ENCODE peak calls at places on chromosomes 4 and X, in seven cellular contexts. One of them, this sample, is unnamed.

GRCh38 chr4:118102195-118102594 is 67.9 kb downstream of the NDST3 start:
- DNase-seq in SK-N-SH: no peak
- DNase-seq in neural progenitor cell: no peak
- DNase-seq in PC-3: no peak
- DNase-seq in hepatocyte: no peak
- DNase-seq in GM23248: no peak
- DNase-seq in HCT116: no peak
- DNase-seq in this sample: no peak

GRCh38 chrX:152601848-152602616 is 35.7 kb upstream of the GABRQ start:
- DNase-seq in SK-N-SH: peak
- DNase-seq in neural progenitor cell: peak
- DNase-seq in PC-3: peak
- DNase-seq in hepatocyte: no peak
- DNase-seq in GM23248: peak
- DNase-seq in HCT116: peak
- DNase-seq in this sample: peak

GRCh38 chr4:139144161-139144859 is 32.7 kb downstream of the ELF2 start:
- DNase-seq in SK-N-SH: no peak
- DNase-seq in neural progenitor cell: peak
- DNase-seq in PC-3: peak
- DNase-seq in hepatocyte: peak
- DNase-seq in GM23248: peak
- DNase-seq in HCT116: no peak
- DNase-seq in this sample: peak

GRCh38 chr4:95929448-95930064 is 89.7 kb downstream of the PDHA2 start:
- DNase-seq in SK-N-SH: no peak
- DNase-seq in neural progenitor cell: peak
- DNase-seq in PC-3: peak
- DNase-seq in hepatocyte: no peak
- DNase-seq in GM23248: no peak
- DNase-seq in HCT116: peak
- DNase-seq in this sample: peak

GRCh38 chr4:75557696-75558095 is 1.8 kb downstream of the ODAPH start:
- DNase-seq in SK-N-SH: no peak
- DNase-seq in neural progenitor cell: no peak
- DNase-seq in PC-3: no peak
- DNase-seq in hepatocyte: no peak
- DNase-seq in GM23248: no peak
- DNase-seq in HCT116: no peak
- DNase-seq in this sample: no peak

GRCh38 chr4:47933798-47934197 is 19.4 kb upstream of the NFXL1 start:
- DNase-seq in SK-N-SH: peak
- DNase-seq in neural progenitor cell: peak
- DNase-seq in PC-3: peak
- DNase-seq in hepatocyte: peak
- DNase-seq in GM23248: peak
- DNase-seq in HCT116: no peak
- DNase-seq in this sample: peak

GRCh38 chr4:139902328-139903217 is 237.0 kb downstream of the MGST2 start:
- DNase-seq in SK-N-SH: peak
- DNase-seq in neural progenitor cell: no peak
- DNase-seq in PC-3: peak
- DNase-seq in hepatocyte: no peak
- DNase-seq in GM23248: peak
- DNase-seq in HCT116: no peak
- DNase-seq in this sample: no peak

GRCh38 chrX:101206471-101206870 is 13.1 kb upstream of the DRP2 start:
- DNase-seq in SK-N-SH: peak
- DNase-seq in neural progenitor cell: peak
- DNase-seq in PC-3: peak
- DNase-seq in hepatocyte: peak
- DNase-seq in GM23248: peak
- DNase-seq in HCT116: peak
- DNase-seq in this sample: peak

GRCh38 chrX:47458528-47458927 is 24.5 kb downstream of the ZNF41 start:
- DNase-seq in SK-N-SH: no peak
- DNase-seq in neural progenitor cell: no peak
- DNase-seq in PC-3: no peak
- DNase-seq in hepatocyte: no peak
- DNase-seq in GM23248: no peak
- DNase-seq in HCT116: no peak
- DNase-seq in this sample: no peak

GRCh38 chr4:139319571-139319970 is 17.3 kb upstream of the NDUFC1 start:
- DNase-seq in SK-N-SH: no peak
- DNase-seq in neural progenitor cell: no peak
- DNase-seq in PC-3: no peak
- DNase-seq in hepatocyte: no peak
- DNase-seq in GM23248: no peak
- DNase-seq in HCT116: no peak
- DNase-seq in this sample: no peak

GRCh38 chrX:69130448-69130847 is 34.8 kb downstream of the PJA1 start:
- DNase-seq in SK-N-SH: no peak
- DNase-seq in neural progenitor cell: no peak
- DNase-seq in PC-3: no peak
- DNase-seq in hepatocyte: no peak
- DNase-seq in GM23248: no peak
- DNase-seq in HCT116: no peak
- DNase-seq in this sample: no peak
- TF ChIP-seq EZH2phosphoT487 in SK-N-SH: no peak
- TF ChIP-seq EZH2phosphoT487 in neural progenitor cell: no peak
- TF ChIP-seq EZH2phosphoT487 in PC-3: no peak
- TF ChIP-seq EZH2phosphoT487 in hepatocyte: no peak
- TF ChIP-seq EZH2phosphoT487 in GM23248: no peak
- TF ChIP-seq EZH2phosphoT487 in HCT116: no peak
- TF ChIP-seq EZH2phosphoT487 in this sample: no peak

DNA sequence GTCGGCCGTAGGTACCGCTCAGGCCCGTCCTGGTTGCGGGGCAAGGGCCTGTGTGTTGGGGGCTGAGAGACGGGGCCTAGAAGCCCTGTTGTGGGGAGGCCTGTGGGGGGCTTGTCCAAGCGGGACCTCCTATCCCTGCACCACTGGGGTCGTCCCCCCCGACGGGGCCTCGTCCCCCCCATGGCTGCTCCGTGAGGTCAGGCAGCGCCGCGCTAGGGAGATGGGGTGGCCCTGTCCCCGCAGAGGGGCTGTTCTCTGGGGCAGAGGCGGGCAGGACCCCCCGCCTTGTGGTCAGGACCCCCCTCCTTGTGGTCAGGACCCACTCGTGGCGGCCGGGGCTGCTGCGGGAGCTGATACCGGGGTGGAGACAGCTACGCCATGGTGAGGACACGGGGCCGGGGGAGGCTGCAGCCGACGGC is 12.1 kb upstream of the GTPBP6 start:
- DNase-seq in SK-N-SH: peak
- DNase-seq in neural progenitor cell: no peak
- DNase-seq in PC-3: no peak
- DNase-seq in hepatocyte: no peak
- DNase-seq in GM23248: no peak
- DNase-seq in HCT116: no peak
- DNase-seq in this sample: no peak
- H2AFZ ChIP-seq in SK-N-SH: no peak
- H2AFZ ChIP-seq in neural progenitor cell: no peak
- H2AFZ ChIP-seq in PC-3: no peak
- H2AFZ ChIP-seq in hepatocyte: no peak
- H2AFZ ChIP-seq in GM23248: no peak
- H2AFZ ChIP-seq in HCT116: no peak
- H2AFZ ChIP-seq in this sample: no peak

DNA sequence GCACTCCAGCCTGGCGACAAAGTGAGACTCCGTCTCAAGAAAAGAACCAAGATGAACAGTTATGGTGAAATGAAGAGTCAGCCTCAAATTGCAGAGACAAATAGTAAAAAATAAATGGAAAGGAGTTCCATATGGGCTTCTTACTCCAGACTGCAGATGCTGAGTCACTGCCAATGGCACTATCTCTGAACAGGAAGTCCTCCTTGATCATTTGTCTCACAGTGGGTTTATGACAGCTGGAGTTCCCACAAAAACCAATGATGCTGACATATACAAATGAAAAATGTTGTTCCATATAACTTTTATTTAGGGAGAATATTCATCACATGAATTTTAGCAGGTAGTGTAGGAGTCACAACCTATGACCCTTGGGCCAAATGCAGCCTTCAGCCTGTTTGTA is 631.6 kb downstream of the PCDH18 start:
- DNase-seq in SK-N-SH: no peak
- DNase-seq in neural progenitor cell: no peak
- DNase-seq in PC-3: no peak
- DNase-seq in hepatocyte: no peak
- DNase-seq in GM23248: no peak
- DNase-seq in HCT116: no peak
- DNase-seq in this sample: no peak
- TF ChIP-seq EZH2phosphoT487 in SK-N-SH: no peak
- TF ChIP-seq EZH2phosphoT487 in neural progenitor cell: no peak
- TF ChIP-seq EZH2phosphoT487 in PC-3: no peak
- TF ChIP-seq EZH2phosphoT487 in hepatocyte: no peak
- TF ChIP-seq EZH2phosphoT487 in GM23248: no peak
- TF ChIP-seq EZH2phosphoT487 in HCT116: no peak
- TF ChIP-seq EZH2phosphoT487 in this sample: no peak

DNA sequence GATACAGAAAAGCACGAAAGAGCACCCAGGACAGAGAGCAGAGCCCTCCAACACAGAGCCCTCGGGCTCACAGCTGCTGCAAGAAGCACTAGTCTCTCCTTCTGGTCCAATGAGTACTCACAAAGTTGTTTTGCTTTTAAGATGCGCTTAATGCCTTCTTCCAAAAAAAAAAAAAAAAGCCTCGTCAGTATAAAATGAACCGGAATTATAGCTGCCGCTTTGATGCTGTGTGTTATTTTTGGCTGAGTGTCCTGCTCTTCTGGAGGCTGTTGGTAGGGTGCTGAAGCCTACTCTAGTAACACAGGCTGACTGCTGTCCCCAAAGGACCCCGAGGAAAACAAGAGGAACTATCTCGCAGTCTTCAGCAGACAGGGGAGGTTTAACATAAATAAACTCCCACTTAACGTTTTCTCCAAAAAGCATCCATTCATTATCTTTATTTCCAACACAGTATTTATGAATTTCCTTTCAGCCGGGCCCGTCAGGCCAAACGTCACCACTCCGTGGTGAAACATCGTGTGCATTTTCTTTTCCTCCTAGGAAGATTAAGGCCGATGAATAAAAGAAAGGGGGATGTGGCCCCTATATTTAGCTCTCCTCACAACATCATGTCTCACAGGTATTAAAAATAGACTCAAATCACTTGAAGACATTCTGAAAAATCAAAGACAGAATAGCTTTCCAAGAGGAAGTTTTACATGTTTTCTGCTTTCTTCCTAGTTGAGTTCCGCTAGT is 213.8 kb upstream of the PPARGC1A start:
- DNase-seq in SK-N-SH: no peak
- DNase-seq in neural progenitor cell: no peak
- DNase-seq in PC-3: no peak
- DNase-seq in hepatocyte: no peak
- DNase-seq in GM23248: no peak
- DNase-seq in HCT116: no peak
- DNase-seq in this sample: no peak
- H2AFZ ChIP-seq in SK-N-SH: peak
- H2AFZ ChIP-seq in neural progenitor cell: no peak
- H2AFZ ChIP-seq in PC-3: no peak
- H2AFZ ChIP-seq in hepatocyte: no peak
- H2AFZ ChIP-seq in GM23248: peak
- H2AFZ ChIP-seq in HCT116: no peak
- H2AFZ ChIP-seq in this sample: no peak

GRCh38 chr4:31617667-31618066 is 897.5 kb downstream of the PCDH7 start:
- DNase-seq in SK-N-SH: no peak
- DNase-seq in neural progenitor cell: no peak
- DNase-seq in PC-3: no peak
- DNase-seq in hepatocyte: no peak
- DNase-seq in GM23248: no peak
- DNase-seq in HCT116: no peak
- DNase-seq in this sample: no peak
- TF ChIP-seq EZH2phosphoT487 in SK-N-SH: no peak
- TF ChIP-seq EZH2phosphoT487 in neural progenitor cell: no peak
- TF ChIP-seq EZH2phosphoT487 in PC-3: no peak
- TF ChIP-seq EZH2phosphoT487 in hepatocyte: no peak
- TF ChIP-seq EZH2phosphoT487 in GM23248: no peak
- TF ChIP-seq EZH2phosphoT487 in HCT116: no peak
- TF ChIP-seq EZH2phosphoT487 in this sample: no peak

GRCh38 chrX:1529328-1529727 is 7.7 kb downstream of the P2RY8 start:
- DNase-seq in SK-N-SH: no peak
- DNase-seq in neural progenitor cell: no peak
- DNase-seq in PC-3: no peak
- DNase-seq in hepatocyte: no peak
- DNase-seq in GM23248: no peak
- DNase-seq in HCT116: no peak
- DNase-seq in this sample: no peak

GRCh38 chrX:1528186-1528883 is 8.7 kb downstream of the P2RY8 start:
- DNase-seq in SK-N-SH: no peak
- DNase-seq in neural progenitor cell: no peak
- DNase-seq in PC-3: no peak
- DNase-seq in hepatocyte: no peak
- DNase-seq in GM23248: no peak
- DNase-seq in HCT116: no peak
- DNase-seq in this sample: no peak

GRCh38 chrX:1528884-1529203 is 8.1 kb downstream of the P2RY8 start:
- DNase-seq in SK-N-SH: no peak
- DNase-seq in neural progenitor cell: no peak
- DNase-seq in PC-3: no peak
- DNase-seq in hepatocyte: no peak
- DNase-seq in GM23248: no peak
- DNase-seq in HCT116: no peak
- DNase-seq in this sample: no peak

GRCh38 chrX:1531106-1531890 is 5.7 kb downstream of the P2RY8 start:
- DNase-seq in SK-N-SH: no peak
- DNase-seq in neural progenitor cell: no peak
- DNase-seq in PC-3: no peak
- DNase-seq in hepatocyte: no peak
- DNase-seq in GM23248: no peak
- DNase-seq in HCT116: no peak
- DNase-seq in this sample: no peak

DNA sequence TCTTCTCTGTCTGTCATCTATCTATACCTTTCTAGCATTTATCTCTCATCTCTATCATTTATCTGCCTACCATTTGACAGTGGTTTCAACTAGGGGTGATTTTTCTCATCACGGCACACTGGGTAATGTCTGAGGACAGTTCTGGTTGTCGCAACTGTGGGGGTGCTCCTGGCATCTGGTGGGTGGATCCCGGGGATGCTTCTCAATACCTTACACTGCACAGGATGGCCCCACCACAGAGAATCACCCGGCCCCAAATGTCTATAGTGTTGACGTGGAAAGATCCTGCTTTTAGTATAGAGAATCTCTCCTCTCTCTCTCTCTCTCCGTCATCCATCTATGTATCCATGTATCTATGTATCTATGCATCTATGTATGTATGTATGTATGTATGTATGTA is 7.2 kb downstream of the P2RY8 start:
- DNase-seq in SK-N-SH: no peak
- DNase-seq in neural progenitor cell: no peak
- DNase-seq in PC-3: no peak
- DNase-seq in hepatocyte: no peak
- DNase-seq in GM23248: no peak
- DNase-seq in HCT116: no peak
- DNase-seq in this sample: no peak
- H2AFZ ChIP-seq in SK-N-SH: no peak
- H2AFZ ChIP-seq in neural progenitor cell: no peak
- H2AFZ ChIP-seq in PC-3: no peak
- H2AFZ ChIP-seq in hepatocyte: no peak
- H2AFZ ChIP-seq in GM23248: no peak
- H2AFZ ChIP-seq in HCT116: no peak
- H2AFZ ChIP-seq in this sample: no peak